ENCODE peak calls at places on chromosomes 13 and 19, in six cellular contexts. I, N, K, G, X and D are unnamed samples.

GRCh38 chr19:32676186-32676894 is 692 bp downstream of the RGS9BP start:
- DNase-seq in I (no peak), K (no peak), G (no peak), X (peak), N (peak), D (no peak)

GRCh38 chr19:4547303-4548237 is 7.7 kb upstream of the LRG1 start:
- DNase-seq in I (peak), G (no peak), N (peak), X (no peak), K (no peak), D (no peak)

GRCh38 chr19:47158879-47159509 is 28.4 kb downstream of the SAE1 start:
- DNase-seq in X (no peak), I (no peak), N (no peak), K (no peak), G (peak), D (no peak)

GRCh38 chr19:2171349-2172145 is 7.8 kb downstream of the DOT1L start:
- DNase-seq in K (no peak), N (no peak), X (no peak), I (peak), G (peak), D (no peak)

GRCh38 chr19:51122112-51122981 is 2.4 kb upstream of the SIGLEC9 start:
- DNase-seq in N (peak), I (no peak), K (no peak), X (no peak), G (no peak), D (no peak)

GRCh38 chr13:113770441-113770840 is 11.4 kb downstream of the TMEM255B start:
- DNase-seq in N (no peak), X (no peak), G (no peak), I (no peak), K (no peak), D (no peak)

GRCh38 chr13:47291116-47291656 is 394.3 kb upstream of the HTR2A start:
- DNase-seq in G (no peak), K (no peak), N (no peak), I (no peak), X (no peak), D (no peak)

GRCh38 chr19:29128203-29128602 is 84.7 kb downstream of the UQCRFS1 start:
- DNase-seq in X (no peak), K (no peak), N (no peak), I (no peak), G (no peak), D (no peak)

GRCh38 chr19:6238643-6239281 is 41.0 kb downstream of the MLLT1 start:
- DNase-seq in G (peak), K (peak), X (no peak), N (peak), I (no peak), D (peak)

GRCh38 chr19:4967738-4968461 is 1.0 kb upstream of the KDM4B start:
- DNase-seq in N (no peak), G (no peak), K (no peak), I (no peak), X (no peak), D (no peak)

GRCh38 chr19:29963576-29963975 is 21.5 kb downstream of the URI1 start:
- DNase-seq in K (no peak), X (no peak), G (no peak), N (no peak), I (no peak), D (no peak)

GRCh38 chr19:29446331-29446730 is 79.5 kb upstream of the VSTM2B start:
- DNase-seq in G (no peak), I (no peak), N (no peak), K (no peak), X (no peak), D (no peak)

GRCh38 chr19:38617764-38618589 is at the start of gene MAP4K1:
- DNase-seq in K (no peak), I (peak), N (peak), X (no peak), G (no peak), D (peak)

GRCh38 chr13:97275265-97275664 is 53.1 kb downstream of the MBNL2 start:
- DNase-seq in I (no peak), K (no peak), G (peak), N (no peak), X (no peak), D (no peak)

GRCh38 chr13:31920301-31920818 is 111.2 kb upstream of the FRY start:
- DNase-seq in G (no peak), K (peak), X (no peak), N (no peak), I (no peak), D (no peak)

DNA sequence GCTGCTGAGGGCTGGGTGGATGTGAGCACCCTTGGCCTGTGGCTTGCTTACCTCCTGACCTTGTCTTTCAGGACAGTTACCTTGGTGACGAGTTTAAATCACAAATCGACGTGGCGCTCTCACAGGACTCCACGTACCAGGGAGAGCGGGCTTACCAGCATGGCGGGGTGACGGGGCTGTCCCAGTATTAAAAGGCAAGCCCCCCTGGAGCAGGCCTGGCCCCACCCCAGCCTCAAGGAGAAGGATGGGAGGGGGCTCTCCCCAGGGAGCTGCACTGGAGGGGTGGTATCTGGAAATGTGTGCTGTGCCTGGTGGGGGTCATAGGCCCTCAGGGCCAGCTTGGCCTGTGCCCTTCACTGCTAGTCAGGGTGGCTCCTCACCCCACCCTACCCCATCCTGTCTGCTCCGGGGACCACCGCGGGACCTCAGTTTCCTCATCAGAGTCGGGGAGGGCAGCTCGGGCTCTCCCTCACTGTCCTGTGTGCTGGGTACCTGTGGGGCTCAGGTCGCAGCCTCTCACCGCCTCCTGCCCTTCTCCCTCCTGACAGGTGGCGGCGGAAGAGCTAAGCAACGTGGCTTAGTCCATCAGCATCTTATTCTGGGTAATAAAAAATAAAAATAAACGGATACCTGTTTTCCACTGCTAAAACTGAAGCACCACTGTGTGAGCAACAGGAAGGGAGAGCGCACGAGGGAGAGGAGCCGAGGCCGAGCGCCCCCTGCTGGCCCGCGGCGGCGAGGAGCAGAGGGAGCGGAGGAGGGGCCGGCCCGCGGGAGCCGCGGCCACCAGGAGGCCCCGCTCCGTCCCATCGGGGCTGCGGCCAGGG is 29.8 kb downstream of the CERS1 start:
- DNase-seq in I (peak), G (peak), X (peak), N (no peak), K (peak), D (peak)
- TF ChIP-seq CTCF in I (peak), G (peak), X (peak), N (peak), K (peak), D (peak)

GRCh38 chr19:48638831-48639381 is 1.7 kb upstream of the DBP start:
- DNase-seq in I (peak), G (no peak), N (no peak), K (no peak), X (no peak), D (peak)

GRCh38 chr19:48639483-48640375 is 2.5 kb upstream of the DBP start:
- DNase-seq in G (no peak), I (peak), K (no peak), N (no peak), X (no peak), D (no peak)

GRCh38 chr19:48636859-48637448 is at the start of gene DBP:
- DNase-seq in X (peak), G (no peak), I (peak), K (no peak), N (peak), D (no peak)

GRCh38 chr19:48637449-48637947 is 319 bp upstream of the DBP start:
- DNase-seq in I (peak), X (peak), K (peak), G (peak), N (peak), D (peak)

DNA sequence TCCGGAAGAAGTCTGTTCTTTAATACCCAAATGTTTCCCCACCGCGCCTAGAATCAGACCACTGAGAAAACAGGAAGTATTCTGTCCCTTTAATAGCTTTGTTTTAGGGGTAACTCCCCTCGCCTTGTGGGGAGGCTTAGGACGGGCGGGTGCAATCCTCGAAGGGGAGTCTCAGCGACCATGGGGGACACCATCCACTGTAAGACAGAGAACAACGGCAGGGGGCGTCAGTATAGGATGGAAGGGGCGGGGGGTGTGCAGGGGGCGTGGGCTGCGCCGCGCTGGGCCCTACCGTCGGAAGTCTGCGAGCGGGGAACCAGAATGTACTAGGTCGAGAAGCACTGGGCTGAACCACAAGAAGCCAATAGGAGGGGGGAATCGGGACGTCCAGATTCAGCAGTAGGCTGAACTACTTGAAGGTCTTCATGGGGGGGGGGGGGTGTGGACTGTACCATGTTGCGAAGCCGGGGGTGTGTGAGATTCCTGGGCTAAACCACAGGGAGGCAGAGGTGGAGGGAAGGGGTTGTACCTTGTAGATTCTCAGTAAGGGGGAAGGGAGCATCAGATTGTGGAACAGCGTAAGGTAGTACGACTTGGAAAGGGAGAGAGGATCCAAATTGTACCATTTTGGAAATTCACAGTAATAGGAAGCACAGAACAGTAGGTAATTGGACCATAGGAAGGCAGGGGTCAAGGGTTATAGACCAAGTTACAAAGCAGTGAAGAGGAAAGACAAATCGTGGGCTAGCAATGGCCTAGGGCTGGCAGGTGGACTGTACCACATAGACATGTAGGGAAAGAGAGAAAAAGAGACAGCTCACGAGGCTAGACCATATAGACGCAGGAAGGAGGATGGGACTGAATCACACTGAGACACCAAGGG is 1.0 kb upstream of the DBP start:
- DNase-seq in I (peak), G (peak), N (peak), X (peak), K (peak), D (peak)
- TF ChIP-seq POLR2A in I (peak), G (no peak), N (peak), X (no peak), K (peak), D (no peak)

GRCh38 chr13:75762066-75762937 is 126.2 kb downstream of the LMO7 start:
- DNase-seq in I (peak), G (peak), K (no peak), N (no peak), X (no peak), D (no peak)

GRCh38 chr13:75761373-75761772 is 125.2 kb downstream of the LMO7 start:
- DNase-seq in G (no peak), I (no peak), N (no peak), K (no peak), X (no peak), D (no peak)

GRCh38 chr13:75762967-75763366 is 126.8 kb downstream of the LMO7 start:
- DNase-seq in G (no peak), I (no peak), K (no peak), N (no peak), X (no peak), D (no peak)

GRCh38 chr13:75759531-75759930 is 123.4 kb downstream of the LMO7 start:
- DNase-seq in G (no peak), K (no peak), N (no peak), I (no peak), X (no peak), D (no peak)

GRCh38 chr13:75760182-75760981 is 124.3 kb downstream of the LMO7 start:
- DNase-seq in G (peak), K (no peak), X (peak), I (peak), N (peak), D (peak)
- TF ChIP-seq CTCF in G (peak), K (no peak), X (no peak), I (no peak), N (no peak), D (no peak)

GRCh38 chr19:35792888-35793287 is 17.5 kb downstream of the ARHGAP33 start:
- DNase-seq in X (no peak), K (no peak), G (no peak), N (no peak), I (no peak), D (no peak)

GRCh38 chr19:35797663-35798062 is 15.0 kb downstream of the PRODH2 start:
- DNase-seq in I (no peak), N (peak), G (no peak), K (no peak), X (no peak), D (no peak)

GRCh38 chr19:35792312-35792711 is 16.9 kb downstream of the ARHGAP33 start:
- DNase-seq in I (no peak), N (no peak), K (no peak), G (no peak), X (no peak), D (no peak)

GRCh38 chr19:35793381-35794165 is 18.2 kb downstream of the ARHGAP33 start:
- DNase-seq in N (no peak), I (no peak), X (peak), K (no peak), G (no peak), D (no peak)

DNA sequence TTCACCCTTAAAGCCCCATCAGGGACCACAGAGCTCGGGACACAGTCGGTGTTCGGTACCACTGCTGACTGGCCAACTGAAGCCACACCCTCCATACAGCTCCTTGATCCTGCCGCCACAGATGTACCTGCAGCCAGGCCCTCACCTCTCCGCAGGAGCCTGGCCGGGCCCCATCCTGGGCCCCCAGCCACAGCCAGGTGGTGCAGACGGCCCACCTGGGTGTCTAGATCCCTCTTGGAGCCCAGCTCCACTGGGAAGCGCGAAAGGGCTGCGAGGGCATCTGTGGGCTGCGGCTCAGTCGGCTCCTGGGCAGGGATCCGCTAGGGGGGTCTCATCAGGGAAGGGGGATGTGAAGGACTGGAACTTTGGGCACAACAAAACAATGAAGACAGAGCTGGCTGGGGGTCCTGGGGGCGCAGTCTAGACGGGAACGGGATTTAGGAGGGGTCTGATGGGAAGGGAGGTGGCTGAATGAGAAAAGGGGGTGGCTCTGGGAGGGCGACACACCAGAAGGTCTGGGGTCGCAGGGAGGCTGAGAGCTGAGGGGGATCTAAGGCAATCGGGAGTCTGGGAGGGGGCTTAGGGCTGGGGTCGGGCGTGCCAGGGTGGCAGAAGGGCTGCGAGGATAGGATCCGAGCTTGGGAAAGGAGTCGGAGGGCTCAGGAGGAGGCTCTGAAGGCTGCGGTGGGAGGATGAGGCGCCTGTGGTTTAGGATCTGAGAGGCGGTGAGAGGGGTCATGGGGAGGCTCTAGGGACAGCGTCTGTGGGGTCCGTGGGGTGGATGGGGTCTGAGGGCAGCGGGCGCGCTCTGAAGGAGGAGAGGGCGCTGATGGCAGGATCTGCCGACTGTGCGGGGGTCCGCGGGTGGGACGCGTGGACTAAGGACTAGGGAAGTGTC is 15.8 kb downstream of the PRODH2 start:
- DNase-seq in K (no peak), I (no peak), X (no peak), N (no peak), G (no peak), D (no peak)
- TF ChIP-seq POLR2A in K (no peak), I (no peak), X (no peak), N (no peak), G (no peak), D (no peak)

DNA sequence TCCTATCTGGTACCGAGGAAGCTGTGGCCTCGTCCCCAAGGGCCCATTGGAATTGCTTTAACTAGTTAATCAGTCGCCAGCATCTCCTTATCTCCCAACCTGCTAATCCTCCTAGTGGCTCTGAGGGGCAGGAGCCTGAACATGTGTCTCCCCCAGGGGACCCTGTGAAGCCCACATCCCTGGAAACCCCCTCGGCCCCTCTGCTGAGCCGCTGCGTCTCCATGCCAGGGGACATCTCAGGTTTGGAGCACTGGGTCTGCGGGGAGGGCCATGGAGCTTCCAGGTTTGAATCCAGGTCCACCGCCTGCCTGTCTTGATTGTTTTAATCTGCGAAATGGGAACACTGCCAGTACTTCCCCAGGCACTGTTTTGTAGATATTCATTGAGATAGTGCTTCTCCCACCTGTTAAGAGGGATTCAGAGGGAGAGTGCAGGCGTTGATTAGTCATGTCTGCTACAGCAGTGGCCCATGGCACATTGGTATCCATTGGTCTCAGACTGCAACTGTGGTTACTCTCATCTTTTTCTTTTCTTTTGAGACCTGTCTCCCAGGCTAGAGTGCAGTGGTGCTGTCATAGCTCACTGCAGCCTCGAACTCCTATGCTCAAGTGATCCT is 6.4 kb downstream of the PNPLA6 start:
- DNase-seq in N (no peak), G (no peak), K (no peak), I (no peak), X (no peak), D (no peak)
- TF ChIP-seq CTCF in N (no peak), G (no peak), K (no peak), I (no peak), X (no peak), D (no peak)